ENCODE peak calls at places on chromosomes 1 and 21, in four cellular contexts. One of them, this sample, is unnamed.

GRCh38 chr1:92853299-92853698 is 21.5 kb downstream of the RPL5 start:
- DNase-seq in HuH-7.5: no peak
- DNase-seq in stimulated activated CD8-positive, alpha-beta memory T cell treated with anti-CD3 and anti-CD28 coated beads, Interleukin-4, amount 100 ng/mL, for 1 hour: no peak
- DNase-seq in sciatic nerve: no peak
- DNase-seq in this sample: no peak

GRCh38 chr1:212675675-212676074 is 24.0 kb downstream of the BATF3 start:
- DNase-seq in HuH-7.5: no peak
- DNase-seq in stimulated activated CD8-positive, alpha-beta memory T cell treated with anti-CD3 and anti-CD28 coated beads, Interleukin-4, amount 100 ng/mL, for 1 hour: no peak
- DNase-seq in sciatic nerve: no peak
- DNase-seq in this sample: no peak

GRCh38 chr1:31984419-31985347 is 29.0 kb upstream of the KHDRBS1 start:
- DNase-seq in HuH-7.5: no peak
- DNase-seq in stimulated activated CD8-positive, alpha-beta memory T cell treated with anti-CD3 and anti-CD28 coated beads, Interleukin-4, amount 100 ng/mL, for 1 hour: no peak
- DNase-seq in sciatic nerve: no peak
- DNase-seq in this sample: no peak

GRCh38 chr1:150006881-150007401 is 3.6 kb downstream of the OTUD7B start:
- DNase-seq in HuH-7.5: no peak
- DNase-seq in stimulated activated CD8-positive, alpha-beta memory T cell treated with anti-CD3 and anti-CD28 coated beads, Interleukin-4, amount 100 ng/mL, for 1 hour: no peak
- DNase-seq in sciatic nerve: no peak
- DNase-seq in this sample: no peak

GRCh38 chr21:34198232-34199120 is 125.1 kb downstream of the MRPS6 start:
- DNase-seq in HuH-7.5: no peak
- DNase-seq in stimulated activated CD8-positive, alpha-beta memory T cell treated with anti-CD3 and anti-CD28 coated beads, Interleukin-4, amount 100 ng/mL, for 1 hour: no peak
- DNase-seq in sciatic nerve: no peak
- DNase-seq in this sample: no peak

GRCh38 chr1:12433323-12434053 is 184.5 kb downstream of the DHRS3 start:
- DNase-seq in HuH-7.5: peak
- DNase-seq in stimulated activated CD8-positive, alpha-beta memory T cell treated with anti-CD3 and anti-CD28 coated beads, Interleukin-4, amount 100 ng/mL, for 1 hour: no peak
- DNase-seq in sciatic nerve: peak
- DNase-seq in this sample: peak

GRCh38 chr21:29092102-29092959 is 18.9 kb upstream of the CCT8 start:
- DNase-seq in HuH-7.5: no peak
- DNase-seq in stimulated activated CD8-positive, alpha-beta memory T cell treated with anti-CD3 and anti-CD28 coated beads, Interleukin-4, amount 100 ng/mL, for 1 hour: no peak
- DNase-seq in sciatic nerve: no peak
- DNase-seq in this sample: no peak

GRCh38 chr21:45454081-45454923 is 49.3 kb downstream of the COL18A1 start:
- DNase-seq in HuH-7.5: peak
- DNase-seq in stimulated activated CD8-positive, alpha-beta memory T cell treated with anti-CD3 and anti-CD28 coated beads, Interleukin-4, amount 100 ng/mL, for 1 hour: no peak
- DNase-seq in sciatic nerve: no peak
- DNase-seq in this sample: no peak

GRCh38 chr21:25496825-25497482 is 110.3 kb downstream of the MRPL39 start:
- DNase-seq in HuH-7.5: no peak
- DNase-seq in stimulated activated CD8-positive, alpha-beta memory T cell treated with anti-CD3 and anti-CD28 coated beads, Interleukin-4, amount 100 ng/mL, for 1 hour: no peak
- DNase-seq in sciatic nerve: no peak
- DNase-seq in this sample: no peak

GRCh38 chr1:156648951-156649350 is 7.0 kb downstream of the BCAN start:
- DNase-seq in HuH-7.5: no peak
- DNase-seq in stimulated activated CD8-positive, alpha-beta memory T cell treated with anti-CD3 and anti-CD28 coated beads, Interleukin-4, amount 100 ng/mL, for 1 hour: no peak
- DNase-seq in sciatic nerve: no peak
- DNase-seq in this sample: no peak

GRCh38 chr1:153882296-153882912 is 40.4 kb downstream of the GATAD2B start:
- DNase-seq in HuH-7.5: no peak
- DNase-seq in stimulated activated CD8-positive, alpha-beta memory T cell treated with anti-CD3 and anti-CD28 coated beads, Interleukin-4, amount 100 ng/mL, for 1 hour: no peak
- DNase-seq in sciatic nerve: no peak
- DNase-seq in this sample: no peak

GRCh38 chr1:14039894-14040430 is 340.0 kb downstream of the PRDM2 start:
- DNase-seq in HuH-7.5: no peak
- DNase-seq in stimulated activated CD8-positive, alpha-beta memory T cell treated with anti-CD3 and anti-CD28 coated beads, Interleukin-4, amount 100 ng/mL, for 1 hour: no peak
- DNase-seq in sciatic nerve: no peak
- DNase-seq in this sample: no peak

GRCh38 chr1:32066489-32066873 is 6.3 kb upstream of the TMEM39B start:
- DNase-seq in HuH-7.5: no peak
- DNase-seq in stimulated activated CD8-positive, alpha-beta memory T cell treated with anti-CD3 and anti-CD28 coated beads, Interleukin-4, amount 100 ng/mL, for 1 hour: no peak
- DNase-seq in sciatic nerve: no peak
- DNase-seq in this sample: peak

GRCh38 chr1:183226963-183227362 is 40.9 kb downstream of the LAMC2 start:
- DNase-seq in HuH-7.5: no peak
- DNase-seq in stimulated activated CD8-positive, alpha-beta memory T cell treated with anti-CD3 and anti-CD28 coated beads, Interleukin-4, amount 100 ng/mL, for 1 hour: no peak
- DNase-seq in sciatic nerve: no peak
- DNase-seq in this sample: no peak

GRCh38 chr1:53323316-53323715 is 4.6 kb downstream of the LRP8 start:
- DNase-seq in HuH-7.5: no peak
- DNase-seq in stimulated activated CD8-positive, alpha-beta memory T cell treated with anti-CD3 and anti-CD28 coated beads, Interleukin-4, amount 100 ng/mL, for 1 hour: no peak
- DNase-seq in sciatic nerve: no peak
- DNase-seq in this sample: no peak

GRCh38 chr1:184637664-184638063 is 117.0 kb downstream of the EDEM3 start:
- DNase-seq in HuH-7.5: no peak
- DNase-seq in stimulated activated CD8-positive, alpha-beta memory T cell treated with anti-CD3 and anti-CD28 coated beads, Interleukin-4, amount 100 ng/mL, for 1 hour: no peak
- DNase-seq in sciatic nerve: no peak
- DNase-seq in this sample: no peak

GRCh38 chr21:45324430-45325205 is 36.9 kb upstream of the POFUT2 start:
- DNase-seq in HuH-7.5: no peak
- DNase-seq in stimulated activated CD8-positive, alpha-beta memory T cell treated with anti-CD3 and anti-CD28 coated beads, Interleukin-4, amount 100 ng/mL, for 1 hour: no peak
- DNase-seq in sciatic nerve: peak
- DNase-seq in this sample: peak

GRCh38 chr1:151942882-151943281 is 33.6 kb upstream of the THEM4 start:
- DNase-seq in HuH-7.5: no peak
- DNase-seq in stimulated activated CD8-positive, alpha-beta memory T cell treated with anti-CD3 and anti-CD28 coated beads, Interleukin-4, amount 100 ng/mL, for 1 hour: no peak
- DNase-seq in sciatic nerve: no peak
- DNase-seq in this sample: no peak

GRCh38 chr1:230824571-230825060 is 43.7 kb downstream of the C1orf198 start:
- DNase-seq in HuH-7.5: no peak
- DNase-seq in stimulated activated CD8-positive, alpha-beta memory T cell treated with anti-CD3 and anti-CD28 coated beads, Interleukin-4, amount 100 ng/mL, for 1 hour: no peak
- DNase-seq in sciatic nerve: no peak
- DNase-seq in this sample: peak

GRCh38 chr1:213564215-213564659 is 423.5 kb upstream of the PROX1 start:
- DNase-seq in HuH-7.5: peak
- DNase-seq in stimulated activated CD8-positive, alpha-beta memory T cell treated with anti-CD3 and anti-CD28 coated beads, Interleukin-4, amount 100 ng/mL, for 1 hour: no peak
- DNase-seq in sciatic nerve: no peak
- DNase-seq in this sample: peak

GRCh38 chr1:94099303-94099702 is 21.6 kb downstream of the ABCA4 start:
- DNase-seq in HuH-7.5: no peak
- DNase-seq in stimulated activated CD8-positive, alpha-beta memory T cell treated with anti-CD3 and anti-CD28 coated beads, Interleukin-4, amount 100 ng/mL, for 1 hour: no peak
- DNase-seq in sciatic nerve: no peak
- DNase-seq in this sample: no peak

GRCh38 chr1:28112388-28113311 is 24.2 kb upstream of the EYA3 start:
- DNase-seq in HuH-7.5: no peak
- DNase-seq in stimulated activated CD8-positive, alpha-beta memory T cell treated with anti-CD3 and anti-CD28 coated beads, Interleukin-4, amount 100 ng/mL, for 1 hour: no peak
- DNase-seq in sciatic nerve: no peak
- DNase-seq in this sample: peak

GRCh38 chr1:69510026-69510425 is 57.7 kb upstream of the LRRC7 start:
- DNase-seq in HuH-7.5: no peak
- DNase-seq in stimulated activated CD8-positive, alpha-beta memory T cell treated with anti-CD3 and anti-CD28 coated beads, Interleukin-4, amount 100 ng/mL, for 1 hour: no peak
- DNase-seq in sciatic nerve: no peak
- DNase-seq in this sample: no peak

GRCh38 chr1:112833806-112834205 is 118.7 kb upstream of the PPM1J start:
- DNase-seq in HuH-7.5: no peak
- DNase-seq in stimulated activated CD8-positive, alpha-beta memory T cell treated with anti-CD3 and anti-CD28 coated beads, Interleukin-4, amount 100 ng/mL, for 1 hour: no peak
- DNase-seq in sciatic nerve: no peak
- DNase-seq in this sample: no peak

GRCh38 chr1:58249729-58250586 is 296.6 kb downstream of the OMA1 start:
- DNase-seq in HuH-7.5: peak
- DNase-seq in stimulated activated CD8-positive, alpha-beta memory T cell treated with anti-CD3 and anti-CD28 coated beads, Interleukin-4, amount 100 ng/mL, for 1 hour: no peak
- DNase-seq in sciatic nerve: no peak
- DNase-seq in this sample: no peak

GRCh38 chr1:202160377-202160940 is at the start of gene PTPN7:
- DNase-seq in HuH-7.5: no peak
- DNase-seq in stimulated activated CD8-positive, alpha-beta memory T cell treated with anti-CD3 and anti-CD28 coated beads, Interleukin-4, amount 100 ng/mL, for 1 hour: no peak
- DNase-seq in sciatic nerve: no peak
- DNase-seq in this sample: peak

GRCh38 chr1:156750932-156751723 is at the start of gene HDGF:
- DNase-seq in HuH-7.5: peak
- DNase-seq in stimulated activated CD8-positive, alpha-beta memory T cell treated with anti-CD3 and anti-CD28 coated beads, Interleukin-4, amount 100 ng/mL, for 1 hour: no peak
- DNase-seq in sciatic nerve: peak
- DNase-seq in this sample: no peak

GRCh38 chr1:22108343-22109135 is 34.4 kb downstream of the WNT4 start:
- DNase-seq in HuH-7.5: no peak
- DNase-seq in stimulated activated CD8-positive, alpha-beta memory T cell treated with anti-CD3 and anti-CD28 coated beads, Interleukin-4, amount 100 ng/mL, for 1 hour: no peak
- DNase-seq in sciatic nerve: no peak
- DNase-seq in this sample: no peak

GRCh38 chr1:198605880-198606458 is 32.9 kb upstream of the PTPRC start:
- DNase-seq in HuH-7.5: no peak
- DNase-seq in stimulated activated CD8-positive, alpha-beta memory T cell treated with anti-CD3 and anti-CD28 coated beads, Interleukin-4, amount 100 ng/mL, for 1 hour: no peak
- DNase-seq in sciatic nerve: no peak
- DNase-seq in this sample: no peak

GRCh38 chr1:29706936-29707335 is 470.6 kb downstream of the PTPRU start:
- DNase-seq in HuH-7.5: no peak
- DNase-seq in stimulated activated CD8-positive, alpha-beta memory T cell treated with anti-CD3 and anti-CD28 coated beads, Interleukin-4, amount 100 ng/mL, for 1 hour: no peak
- DNase-seq in sciatic nerve: no peak
- DNase-seq in this sample: no peak

GRCh38 chr1:113307771-113308451 is 82.4 kb upstream of the MAGI3 start:
- DNase-seq in HuH-7.5: no peak
- DNase-seq in stimulated activated CD8-positive, alpha-beta memory T cell treated with anti-CD3 and anti-CD28 coated beads, Interleukin-4, amount 100 ng/mL, for 1 hour: no peak
- DNase-seq in sciatic nerve: no peak
- DNase-seq in this sample: peak

GRCh38 chr1:155009221-155009711 is 6.7 kb downstream of the ZBTB7B start:
- DNase-seq in HuH-7.5: no peak
- DNase-seq in stimulated activated CD8-positive, alpha-beta memory T cell treated with anti-CD3 and anti-CD28 coated beads, Interleukin-4, amount 100 ng/mL, for 1 hour: no peak
- DNase-seq in sciatic nerve: no peak
- DNase-seq in this sample: no peak

GRCh38 chr1:36843027-36843426 is 191.3 kb downstream of the GRIK3 start:
- DNase-seq in HuH-7.5: no peak
- DNase-seq in stimulated activated CD8-positive, alpha-beta memory T cell treated with anti-CD3 and anti-CD28 coated beads, Interleukin-4, amount 100 ng/mL, for 1 hour: no peak
- DNase-seq in sciatic nerve: no peak
- DNase-seq in this sample: no peak

GRCh38 chr1:242467556-242468145 is 56.8 kb downstream of the PLD5 start:
- DNase-seq in HuH-7.5: peak
- DNase-seq in stimulated activated CD8-positive, alpha-beta memory T cell treated with anti-CD3 and anti-CD28 coated beads, Interleukin-4, amount 100 ng/mL, for 1 hour: no peak
- DNase-seq in sciatic nerve: peak
- DNase-seq in this sample: peak

GRCh38 chr1:28591708-28592313 is at the start of gene RAB42:
- DNase-seq in HuH-7.5: peak
- DNase-seq in stimulated activated CD8-positive, alpha-beta memory T cell treated with anti-CD3 and anti-CD28 coated beads, Interleukin-4, amount 100 ng/mL, for 1 hour: no peak
- DNase-seq in sciatic nerve: no peak
- DNase-seq in this sample: peak